ENCODE peak calls at places on chromosomes 5 and 9, in seven cellular contexts. E, T, B, M, P, I and Y are unnamed samples.

GRCh38 chr5:111744455-111744854 is 12.5 kb downstream of the NREP start:
- DNase-seq in T (no peak), M (no peak), E (no peak), B (no peak), I (no peak), P (no peak), Y (no peak)

GRCh38 chr9:109013678-109014145 is 413 bp upstream of the CTNNAL1 start:
- DNase-seq in I (no peak), M (no peak), P (no peak), T (peak; percentile 95), B (no peak), E (no peak), Y (no peak)

GRCh38 chr9:106993603-106994002 is 130.6 kb downstream of the ZNF462 start:
- DNase-seq in P (no peak), M (no peak), I (no peak), T (no peak), E (no peak), B (no peak), Y (no peak)

GRCh38 chr9:127135056-127135745 is 12.8 kb upstream of the ANGPTL2 start:
- DNase-seq in I (peak; percentile 69), P (no peak), B (no peak), T (peak; percentile 87), E (no peak), M (no peak), Y (no peak)

GRCh38 chr9:89757776-89758528 is 153.1 kb downstream of the GADD45G start:
- DNase-seq in B (no peak), I (no peak), P (no peak), M (no peak), E (no peak), T (no peak), Y (no peak)

GRCh38 chr9:96061293-96061987 is 185.9 kb downstream of the ERCC6L2 start:
- DNase-seq in I (no peak), E (peak; percentile 64), B (peak; percentile 54), T (no peak), P (no peak), M (peak; percentile 10), Y (no peak)

GRCh38 chr5:95390812-95391492 is at the start of gene FAM81B:
- DNase-seq in B (no peak), I (no peak), E (no peak), M (no peak), T (no peak), P (no peak), Y (no peak)

GRCh38 chr9:2053883-2054845 is 39.0 kb downstream of the SMARCA2 start:
- DNase-seq in T (no peak), M (no peak), P (peak; percentile 95), B (no peak), E (no peak), I (no peak), Y (no peak)

GRCh38 chr5:111507276-111507675 is 5.1 kb downstream of the STARD4 start:
- DNase-seq in I (no peak), T (no peak), B (no peak), P (no peak), E (no peak), M (no peak), Y (no peak)

GRCh38 chr9:121816845-121817450 is 165.5 kb downstream of the DAB2IP start:
- DNase-seq in I (no peak), E (no peak), P (no peak), M (no peak), B (no peak), T (no peak), Y (no peak)

GRCh38 chr5:69217154-69217731 is 17.4 kb upstream of the CDK7 start:
- DNase-seq in I (no peak), M (no peak), B (no peak), T (no peak), P (peak; percentile 72), E (peak; percentile 98), Y (no peak)

DNA sequence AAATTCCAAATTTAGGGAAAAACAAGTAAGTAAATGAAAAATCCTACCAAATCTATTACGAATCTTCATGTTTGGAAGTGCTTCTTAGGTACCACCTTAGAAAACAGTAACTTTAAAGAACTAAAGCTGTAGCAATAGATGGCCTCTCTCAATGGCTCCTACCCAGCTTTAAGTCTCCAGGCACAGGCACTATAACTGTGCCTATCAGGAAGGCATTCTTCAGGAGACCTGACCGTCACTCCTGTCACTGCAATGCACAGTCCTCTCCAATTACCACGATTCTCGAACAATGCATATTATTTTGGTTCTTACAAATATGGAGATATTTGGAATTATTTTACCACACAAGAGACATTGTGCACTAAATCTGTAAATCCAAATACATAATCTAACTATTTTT is 12.9 kb downstream of the NFIB start:
- DNase-seq in I (no peak), B (no peak), M (no peak), T (no peak), P (no peak), E (no peak), Y (no peak)
- H3K4me3 ChIP-seq in I (no peak overlapping the region), B (no peak overlapping the region), M (no peak overlapping the region), T (no peak overlapping the region), P (no peak overlapping the region), E (no peak overlapping the region), Y (no peak overlapping the region)

DNA sequence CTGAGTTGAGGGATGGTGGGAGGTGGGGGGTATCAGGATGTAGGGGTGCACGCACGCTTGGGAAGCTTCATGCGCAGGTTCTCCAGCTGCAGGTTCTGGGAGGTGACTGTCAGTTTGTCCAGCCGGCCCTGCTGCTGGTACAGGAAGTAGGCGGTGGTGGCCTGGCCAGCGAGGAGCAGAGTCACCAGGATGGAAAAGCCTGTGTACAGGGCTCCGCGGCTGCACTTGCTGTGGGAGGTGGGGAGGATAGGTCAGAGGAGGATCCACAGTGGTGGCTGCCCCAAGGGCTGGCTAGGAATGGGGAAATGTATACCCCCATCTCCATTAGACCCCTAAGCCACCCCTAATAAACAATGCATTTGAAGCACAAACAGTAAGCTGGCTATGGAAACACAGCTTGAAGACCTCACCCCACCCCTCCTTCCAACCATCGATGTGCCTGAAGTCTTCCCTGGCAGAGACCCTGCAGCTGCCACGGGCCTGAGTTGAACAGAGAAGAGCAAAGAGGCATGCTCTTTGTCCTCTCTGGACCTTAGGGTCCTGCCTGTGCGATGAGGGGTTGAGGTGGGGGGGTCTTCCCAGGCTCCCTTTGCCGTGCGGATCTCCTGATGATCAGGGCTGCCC is 5.5 kb downstream of the CD74 start:
- DNase-seq in E (no peak), B (no peak), M (no peak), T (no peak), I (no peak), P (no peak), Y (no peak)
- TF ChIP-seq POLR2AphosphoS5 in E (no peak), B (no peak), M (no peak), T (no peak), I (no peak), P (peak; percentile 95), Y (no peak)

GRCh38 chr5:93644760-93645159 is 61.7 kb downstream of the NR2F1 start:
- DNase-seq in T (no peak), P (no peak), M (no peak), I (no peak), E (no peak), B (no peak), Y (no peak)
- H3K4me1 ChIP-seq in T (no peaks in the 10 kb centered on the region), P (no peaks in the 10 kb centered on the region), M (no peaks in the 10 kb centered on the region), I (no peaks in the 10 kb centered on the region), E (no peaks in the 10 kb centered on the region), B (no peaks in the 10 kb centered on the region), Y (no peaks in the 10 kb centered on the region)

GRCh38 chr9:136329636-136330405 is 2.5 kb downstream of the GPSM1 start:
- DNase-seq in M (no peak), I (no peak), E (no peak), B (no peak), T (no peak), P (no peak), Y (no peak)
- H3K4me3 ChIP-seq in M (no peak overlapping the region), I (no peak overlapping the region), E (peak overlapping the region; percentile 84), B (no peak overlapping the region), T (peak overlapping the region; percentile 87), P (no peak overlapping the region), Y (peak overlapping the region; percentile 68)

DNA sequence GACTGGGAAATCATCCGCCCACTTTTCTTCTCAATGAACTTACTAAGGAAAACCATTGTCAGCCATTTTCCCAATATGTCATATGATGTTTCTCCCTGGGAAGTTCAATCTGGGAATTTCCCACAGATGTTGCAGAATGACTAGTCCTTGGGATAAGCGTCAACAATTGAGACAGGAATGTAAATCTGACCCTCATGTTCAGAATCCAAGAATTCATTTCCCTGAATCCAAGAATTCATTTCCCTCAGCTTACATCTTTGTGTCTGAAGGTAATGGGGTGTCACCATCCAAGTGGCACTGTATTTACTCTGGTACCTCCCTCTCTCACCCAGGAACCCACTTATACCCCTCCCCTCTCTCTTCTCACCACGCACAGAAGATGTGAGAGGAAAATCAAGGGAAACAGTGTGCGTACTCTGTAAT is 7.4 kb downstream of the KLF9 start:
- DNase-seq in T (no peak), B (no peak), E (no peak), P (no peak), I (no peak), M (no peak), Y (no peak)
- TF ChIP-seq POLR2AphosphoS5 in T (no peak), B (no peak), E (no peak), P (no peak), I (no peak), M (no peak), Y (no peak)

GRCh38 chr5:149803153-149803552 is 73.0 kb downstream of the PPARGC1B start:
- DNase-seq in E (no peak), M (no peak), T (no peak), P (no peak), I (no peak), B (no peak), Y (no peak)
- H3K4me1 ChIP-seq in E (peaks cover 24% of the 10 kb centered on the region), M (peaks cover 40% of the 10 kb centered on the region), T (peaks cover 85% of the 10 kb centered on the region), P (peaks cover 60% of the 10 kb centered on the region), I (peaks cover 46% of the 10 kb centered on the region), B (peaks cover 4% of the 10 kb centered on the region), Y (peaks cover 18% of the 10 kb centered on the region)

DNA sequence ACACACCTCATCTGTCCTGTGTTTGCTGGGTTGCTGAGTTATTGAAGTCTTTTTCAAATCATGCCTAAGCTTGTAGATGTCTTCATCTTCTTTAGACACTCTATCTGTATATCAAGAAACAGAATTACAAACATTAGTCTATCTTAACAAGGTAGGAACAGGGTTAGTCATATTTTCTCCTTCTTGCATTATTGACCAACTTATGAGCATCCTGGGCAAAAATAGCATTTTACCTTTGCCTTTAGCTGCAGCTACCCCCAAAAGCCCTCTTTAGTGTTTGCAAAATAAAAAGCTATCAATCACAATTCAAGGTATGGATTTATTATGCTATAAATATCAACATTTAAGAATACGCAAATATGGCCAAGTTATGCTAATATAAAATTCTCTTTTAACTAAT is 3.4 kb downstream of the PLK2 start:
- DNase-seq in B (no peak), E (no peak), I (no peak), M (no peak), T (no peak), P (no peak), Y (no peak)
- H3K4me3 ChIP-seq in B (no peak overlapping the region), E (peak overlapping the region; percentile 90), I (peak overlapping the region; percentile 75), M (no peak overlapping the region), T (peak overlapping the region; percentile 87), P (no peak overlapping the region), Y (no peak overlapping the region)

DNA sequence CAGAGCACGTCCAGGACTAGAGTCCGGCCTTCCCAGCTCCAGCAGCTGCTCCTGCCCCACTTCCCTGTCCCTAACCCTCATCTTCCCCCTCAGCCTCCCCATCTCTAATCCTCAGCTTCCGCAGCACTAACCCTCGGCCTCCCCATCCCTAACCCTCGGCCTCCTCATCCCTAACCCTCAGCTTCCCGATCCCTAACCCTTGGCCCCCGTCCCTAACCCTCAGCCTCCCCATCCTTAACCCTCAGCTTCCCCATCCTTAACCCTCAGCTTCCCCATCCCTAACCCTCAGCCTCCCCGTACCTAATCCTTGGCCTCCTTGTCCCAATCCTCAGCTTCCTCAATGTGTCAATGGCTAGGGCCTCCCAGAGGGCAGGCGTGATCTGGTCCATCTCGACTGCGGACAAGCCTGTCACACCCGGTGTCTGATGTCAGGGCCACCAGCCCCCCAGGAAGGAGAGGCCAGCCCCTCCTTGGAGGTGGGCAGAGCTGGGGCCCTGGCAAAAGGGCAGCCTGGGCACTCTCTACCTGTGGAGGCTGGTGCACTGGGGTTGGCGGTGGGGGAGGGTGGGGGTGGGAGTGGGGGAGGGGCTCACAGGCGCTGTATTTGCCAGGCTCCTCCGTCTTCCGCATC is 1.4 kb downstream of the OBP2B start:
- DNase-seq in E (no peak), B (no peak), I (no peak), T (no peak), M (no peak), P (no peak), Y (no peak)
- TF ChIP-seq POLR2AphosphoS5 in E (no peak), B (peak; percentile 48), I (no peak), T (no peak), M (no peak), P (no peak), Y (no peak)